ENCODE peak calls at places on chromosomes 11 and 22, in ten cellular contexts. F is upper lobe of right lung, I is ovary, R is body of pancreas, L is heart right ventricle, S is left ventricle myocardium inferior, V is endothelial cell of umbilical vein, H is lower lobe of right lung, X is heart left ventricle, O is gastrocnemius medialis. E is an unnamed sample.

GRCh38 chr11:68854273-68854958 is 12.7 kb upstream of the CPT1A start:
- DNase-seq in R (no peak), S (no peak), X (no peak), F (peak; percentile 46), O (no peak), L (no peak), I (no peak), V (no peak), H (no peak), E (no peak)

GRCh38 chr22:42414565-42415298 is 17.5 kb downstream of the NFAM1 start:
- DNase-seq in I (no peak), R (no peak), O (no peak), F (no peak), H (no peak), L (no peak), V (no peak), X (no peak), S (no peak), E (no peak)

GRCh38 chr22:26708256-26709009 is 51.0 kb downstream of the MIAT start:
- DNase-seq in H (no peak), R (no peak), O (no peak), F (no peak), S (no peak), X (no peak), L (no peak), I (no peak), V (no peak), E (no peak)

GRCh38 chr11:60948251-60948650 is 3.7 kb downstream of the SLC15A3 start:
- DNase-seq in H (no peak), L (no peak), O (no peak), S (no peak), F (no peak), V (no peak), R (no peak), X (no peak), I (no peak), E (no peak)

GRCh38 chr11:118086913-118087768 is at the start of gene SMIM35:
- DNase-seq in O (no peak), X (no peak), I (no peak), L (no peak), H (no peak), F (no peak), S (no peak), V (no peak), R (no peak), E (no peak)

GRCh38 chr11:44726278-44727113 is at the start of gene TSPAN18:
- DNase-seq in I (peak; percentile 68), F (no peak), O (no peak), H (no peak), S (peak; percentile 31), L (peak; percentile 53), R (no peak), X (peak; percentile 70), V (no peak), E (no peak)

GRCh38 chr22:37141971-37142647 is 7.6 kb downstream of the IL2RB start:
- DNase-seq in X (peak; percentile 49), R (no peak), H (no peak), I (no peak), L (no peak), O (no peak), S (no peak), V (no peak), F (no peak), E (peak; percentile 55)

GRCh38 chr11:121024989-121025388 is 1.1 kb downstream of the TBCEL start:
- DNase-seq in L (no peak), F (no peak), V (no peak), H (no peak), X (no peak), O (no peak), I (no peak), R (no peak), S (no peak), E (no peak)

GRCh38 chr22:33854724-33855123 is 65.6 kb downstream of the LARGE1 start:
- DNase-seq in S (no peak), R (no peak), X (no peak), H (no peak), F (no peak), V (no peak), I (no peak), L (no peak), O (no peak), E (no peak)

GRCh38 chr11:116033931-116034553 is 529.8 kb upstream of the CADM1 start:
- DNase-seq in O (no peak), V (no peak), F (peak; percentile 65), H (peak; percentile 58), S (no peak), R (no peak), I (no peak), L (no peak), X (no peak), E (peak; percentile 65)

GRCh38 chr11:74338963-74339362 is 27.5 kb upstream of the P4HA3 start:
- DNase-seq in I (no peak), H (no peak), X (no peak), F (no peak), L (no peak), R (peak; percentile 25), O (no peak), S (no peak), V (no peak), E (no peak)

GRCh38 chr11:35045219-35045819 is 93.7 kb upstream of the CD44 start:
- DNase-seq in V (no peak), H (no peak), F (no peak), L (no peak), I (no peak), X (no peak), S (no peak), O (no peak), R (no peak), E (no peak)

GRCh38 chr22:43592470-43592869 is 180.7 kb downstream of the MPPED1 start:
- DNase-seq in H (no peak), O (no peak), R (no peak), V (no peak), F (no peak), I (no peak), S (no peak), L (no peak), X (no peak), E (no peak)

GRCh38 chr22:37818397-37819099 is 4.6 kb upstream of the GALR3 start:
- DNase-seq in L (peak; percentile 70), V (peak; percentile 49), O (no peak), F (peak; percentile 89), H (peak; percentile 84), I (peak; percentile 68), X (peak; percentile 87), S (peak; percentile 60), R (peak; percentile 53), E (peak; percentile 92)

GRCh38 chr11:130772266-130773227 is 143.7 kb downstream of the SNX19 start:
- DNase-seq in F (no peak), S (no peak), O (peak; percentile 49), V (peak; percentile 16), X (no peak), H (no peak), I (no peak), R (peak; percentile 14), L (no peak), E (no peak)

GRCh38 chr11:96294289-96294688 is 48.7 kb downstream of the MAML2 start:
- DNase-seq in O (no peak), V (peak; percentile 41), S (no peak), I (no peak), H (no peak), F (no peak), L (no peak), R (no peak), X (no peak), E (no peak)

GRCh38 chr11:110972640-110973039 is 260.4 kb upstream of the ARHGAP20 start:
- DNase-seq in I (no peak), R (no peak), V (no peak), O (no peak), S (no peak), F (no peak), X (no peak), H (no peak), L (no peak), E (no peak)

GRCh38 chr11:60867871-60868681 is 734 bp downstream of the ZP1 start:
- DNase-seq in X (no peak), F (peak; percentile 11), R (no peak), O (no peak), S (no peak), L (no peak), V (no peak), H (peak; percentile 8), I (no peak), E (no peak)

GRCh38 chr22:50186181-50186731 is 543 bp downstream of the TRABD start:
- DNase-seq in S (no peak), R (no peak), L (peak; percentile 31), O (no peak), H (no peak), V (no peak), X (peak; percentile 72), F (no peak), I (peak; percentile 75), E (no peak)
- TF ChIP-seq CTCF in S (no peak), R (no peak), L (no peak), O (no peak), H (no peak), V (no peak), X (no peak), F (no peak), I (no peak), E (no peak)

DNA sequence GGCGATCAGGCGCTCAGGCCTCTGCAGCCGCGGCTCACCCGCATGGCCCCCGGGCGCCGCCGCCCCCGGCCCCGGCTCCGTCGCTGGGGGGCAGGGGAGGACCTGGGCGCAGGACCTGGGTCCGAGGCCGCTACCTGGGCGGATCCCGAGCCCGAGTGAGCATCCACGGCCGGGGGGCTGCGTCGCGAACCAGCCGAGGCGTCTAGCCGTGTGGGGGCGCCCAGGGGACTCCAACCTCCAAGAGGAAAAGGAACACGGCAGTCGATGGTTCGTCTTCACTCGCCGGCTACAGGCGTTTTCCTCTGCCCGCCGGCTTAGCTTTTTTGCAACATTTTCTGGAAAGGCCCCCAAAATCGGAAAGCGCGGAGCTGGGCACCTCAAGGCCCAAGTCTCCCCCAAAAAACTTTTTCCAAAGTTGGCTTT is 698 bp downstream of the PDGFB start:
- DNase-seq in L (no peak), X (peak; percentile 68), F (no peak), H (no peak), V (no peak), I (no peak), S (no peak), R (peak; percentile 40), O (no peak), E (no peak)
- H3K4me3 ChIP-seq in L (peak overlapping the region; percentile 79), X (peak overlapping the region; percentile 75), F (peak overlapping the region; percentile 58), H (peak overlapping the region; percentile 72), V (peak overlapping the region; percentile 78), I (peak overlapping the region; percentile 45), S (peak overlapping the region; percentile 82), R (peak overlapping the region; percentile 52), O (peak overlapping the region; percentile 54), E (peak overlapping the region; percentile 38)

DNA sequence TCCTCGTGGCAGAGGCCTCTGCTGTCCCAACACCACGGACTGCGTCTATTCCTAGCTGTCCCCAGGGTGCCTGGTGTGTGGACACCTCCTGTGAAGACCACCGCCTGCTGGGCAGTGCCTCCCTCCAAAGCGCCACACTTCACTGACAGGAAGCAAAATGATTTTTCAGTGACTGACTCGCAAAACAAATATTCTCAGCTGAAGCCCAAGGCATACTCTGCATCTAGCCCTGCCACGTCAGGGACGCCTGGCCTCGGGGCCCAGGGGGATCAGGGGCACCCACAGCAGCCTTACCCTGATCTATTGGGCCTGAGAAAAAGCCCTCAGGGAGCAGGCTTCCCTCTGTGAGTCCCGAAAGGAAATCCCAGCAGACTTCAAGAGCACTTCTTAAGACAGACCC is 2.2 kb downstream of the BRD1 start:
- DNase-seq in H (no peak), R (no peak), X (no peak), L (no peak), O (no peak), F (no peak), S (no peak), I (no peak), V (peak; percentile 19), E (no peak)
- H3K4me1 ChIP-seq in H (peaks cover 19% of the 10 kb centered on the region), R (peaks cover 58% of the 10 kb centered on the region), X (peaks cover 16% of the 10 kb centered on the region), L (peaks cover 62% of the 10 kb centered on the region), O (peaks cover 49% of the 10 kb centered on the region), F (peaks cover 34% of the 10 kb centered on the region), S (peaks cover 64% of the 10 kb centered on the region), I (peaks cover 36% of the 10 kb centered on the region), V (peaks cover 10% of the 10 kb centered on the region), E (peaks cover 18% of the 10 kb centered on the region)

GRCh38 chr22:47323518-47323917 is 561.1 kb downstream of the TBC1D22A start:
- DNase-seq in R (no peak), S (no peak), I (no peak), V (no peak), X (no peak), O (no peak), F (no peak), H (no peak), L (no peak), E (no peak)
- TF ChIP-seq CTCF in R (no peak), S (no peak), I (no peak), V (no peak), X (no peak), O (no peak), F (no peak), H (no peak), L (no peak), E (no peak)

E was measured in left lung.